ENCODE peak calls at places on chromosomes 2 and 18, in eight cellular contexts. Z is neural progenitor cell, C is heart right ventricle, S is left lung, P is A549, X is colonic mucosa, Y is gastrocnemius medialis, B is tibial nerve. W is an unnamed sample. For H3K9me3, the result is how much of the 10 kb centered on the place peaks cover.

GRCh38 chr2:15666776-15667578 is 75.3 kb downstream of the DDX1 start:
- DNase-seq in Z (no peak), C (no peak), S (no peak), P (no peak), X (no peak), Y (no peak), B (no peak), W (no peak)

GRCh38 chr2:220296174-220296573 is 668.7 kb downstream of the SLC4A3 start:
- DNase-seq in Z (peak), C (no peak), S (no peak), P (no peak), X (no peak), Y (no peak), B (no peak), W (no peak)

GRCh38 chr2:12965540-12966269 is 249.0 kb downstream of the TRIB2 start:
- DNase-seq in Z (no peak), C (no peak), S (no peak), P (no peak), X (no peak), Y (no peak), B (no peak), W (no peak)

GRCh38 chr2:101125374-101125773 is 25.8 kb downstream of the TBC1D8 start:
- DNase-seq in Z (no peak), C (no peak), S (no peak), P (no peak), X (no peak), Y (no peak), B (no peak), W (peak)

GRCh38 chr2:1830936-1831616 is 86.8 kb upstream of the PXDN start:
- DNase-seq in Z (no peak), C (no peak), S (no peak), P (no peak), X (no peak), Y (no peak), B (no peak), W (no peak)

GRCh38 chr18:5903386-5903785 is 8.1 kb upstream of the TMEM200C start:
- DNase-seq in Z (no peak), C (no peak), S (no peak), P (no peak), X (no peak), Y (no peak), B (no peak), W (no peak)

GRCh38 chr18:34158881-34159690 is 65.6 kb downstream of the NOL4 start:
- DNase-seq in Z (peak), C (peak), S (peak), P (no peak), X (peak), Y (no peak), B (peak), W (no peak)

GRCh38 chr2:39266139-39266805 is 22.5 kb upstream of the CDKL4 start:
- DNase-seq in Z (no peak), C (no peak), S (no peak), P (no peak), X (no peak), Y (no peak), B (no peak), W (no peak)

GRCh38 chr2:180698668-180699067 is 281.7 kb upstream of the UBE2E3 start:
- DNase-seq in Z (no peak), C (no peak), S (peak), P (no peak), X (no peak), Y (no peak), B (no peak), W (no peak)

GRCh38 chr2:215136669-215137328 is 1.6 kb downstream of the ABCA12 start:
- DNase-seq in Z (no peak), C (no peak), S (no peak), P (no peak), X (no peak), Y (no peak), B (no peak), W (no peak)

GRCh38 chr2:138274421-138275291 is 226.9 kb upstream of the SPOPL start:
- DNase-seq in Z (no peak), C (no peak), S (no peak), P (no peak), X (peak), Y (no peak), B (no peak), W (peak)

GRCh38 chr18:23143059-23143831 is 8.0 kb downstream of the CABLES1 start:
- DNase-seq in Z (no peak), C (peak), S (no peak), P (no peak), X (peak), Y (no peak), B (peak), W (peak)

GRCh38 chr2:74715880-74716279 is 61.8 kb downstream of the SEMA4F start:
- DNase-seq in Z (no peak), C (no peak), S (no peak), P (no peak), X (no peak), Y (no peak), B (no peak), W (no peak)

GRCh38 chr18:62200121-62200914 is 13.3 kb downstream of the RELCH start:
- DNase-seq in Z (no peak), C (no peak), S (no peak), P (no peak), X (no peak), Y (no peak), B (no peak), W (no peak)

GRCh38 chr2:88003074-88003755 is 13.1 kb downstream of the RNU2-63P start:
- DNase-seq in Z (peak), C (peak), S (peak), P (no peak), X (no peak), Y (no peak), B (no peak), W (no peak)

GRCh38 chr2:54572636-54573531 is 116.8 kb downstream of the SPTBN1 start:
- DNase-seq in Z (no peak), C (no peak), S (no peak), P (no peak), X (no peak), Y (no peak), B (no peak), W (no peak)

GRCh38 chr2:161676902-161677496 is 52.8 kb downstream of the SLC4A10 start:
- DNase-seq in Z (no peak), C (no peak), S (no peak), P (no peak), X (no peak), Y (no peak), B (no peak), W (no peak)

GRCh38 chr2:85269959-85270358 is 57.8 kb downstream of the TGOLN2 start:
- DNase-seq in Z (no peak), C (no peak), S (no peak), P (no peak), X (no peak), Y (no peak), B (no peak), W (no peak)
- H3K27ac ChIP-seq in Z (no peak), C (peak), S (peak), P (no peak), X (peak), Y (peak), B (no peak), W (no peak)

DNA sequence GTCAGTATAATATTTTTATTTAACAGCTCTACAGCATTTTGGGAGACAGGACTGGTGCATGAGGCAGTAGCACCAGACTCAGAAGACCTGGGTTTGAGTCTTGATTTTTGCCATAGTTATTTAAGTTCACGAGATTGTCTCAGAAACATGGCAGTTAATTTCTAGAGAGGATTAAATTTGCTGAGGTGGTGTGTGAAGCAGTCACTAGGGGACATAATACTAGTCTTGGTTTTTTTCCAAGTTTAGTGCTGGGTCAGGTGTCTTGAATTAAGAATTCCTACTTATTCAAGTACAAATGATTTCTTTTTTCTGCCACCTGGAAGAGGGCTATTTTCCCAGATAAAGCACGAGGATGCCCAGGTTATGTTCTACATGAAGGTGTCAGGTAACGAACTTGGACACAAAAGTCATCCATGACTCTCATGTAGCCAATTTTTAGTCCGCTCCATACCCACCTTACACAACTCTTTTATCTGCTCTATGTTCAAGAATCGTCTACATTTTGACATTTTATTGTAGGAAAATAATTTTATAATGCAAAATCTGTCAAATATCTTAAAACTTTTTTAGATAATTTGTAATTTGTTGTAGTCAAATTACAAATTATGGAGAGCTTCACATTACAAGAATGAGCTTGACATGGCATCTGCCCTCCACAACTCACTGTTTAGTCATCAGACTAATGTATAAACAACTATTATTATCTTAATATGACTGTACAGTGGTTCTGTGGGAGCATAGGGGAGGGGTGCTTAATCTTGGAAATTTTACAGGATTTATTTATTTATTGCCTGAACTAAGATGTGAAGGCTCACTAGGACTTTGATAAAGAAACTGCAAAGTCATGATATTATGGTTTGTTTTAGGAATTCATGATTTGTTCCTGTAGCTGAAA is 1.6 kb downstream of the MARCHF7 start:
- DNase-seq in Z (no peak), C (no peak), S (no peak), P (peak), X (no peak), Y (peak), B (no peak), W (no peak)
- TF ChIP-seq CTCF in Z (no peak), C (no peak), S (no peak), P (no peak), X (no peak), Y (no peak), B (no peak), W (no peak)

GRCh38 chr18:78622251-78622953 is 357.2 kb upstream of the SALL3 start:
- DNase-seq in Z (no peak), C (no peak), S (no peak), P (no peak), X (no peak), Y (no peak), B (no peak), W (no peak)

GRCh38 chr18:78619854-78620253 is 359.8 kb upstream of the SALL3 start:
- DNase-seq in Z (no peak), C (no peak), S (no peak), P (no peak), X (no peak), Y (no peak), B (no peak), W (no peak)

GRCh38 chr18:78618726-78619125 is 360.9 kb upstream of the SALL3 start:
- DNase-seq in Z (no peak), C (no peak), S (no peak), P (no peak), X (no peak), Y (no peak), B (no peak), W (no peak)

GRCh38 chr18:78621141-78621540 is 358.5 kb upstream of the SALL3 start:
- DNase-seq in Z (no peak), C (no peak), S (no peak), P (no peak), X (no peak), Y (no peak), B (no peak), W (no peak)

GRCh38 chr18:78620326-78620725 is 359.3 kb upstream of the SALL3 start:
- DNase-seq in Z (no peak), C (no peak), S (no peak), P (no peak), X (no peak), Y (no peak), B (no peak), W (no peak)
- H3K9me3 ChIP-seq in Z (under half), C (under half), S (under half), P (under half), X (under half), Y (under half), B (under half), W (under half)

GRCh38 chr18:74126684-74127482 is 20.8 kb downstream of the FBXO15 start:
- DNase-seq in Z (peak), C (no peak), S (no peak), P (no peak), X (no peak), Y (no peak), B (no peak), W (no peak)
- H3K27ac ChIP-seq in Z (no peak), C (no peak), S (no peak), P (no peak), X (no peak), Y (no peak), B (no peak), W (no peak)

DNA sequence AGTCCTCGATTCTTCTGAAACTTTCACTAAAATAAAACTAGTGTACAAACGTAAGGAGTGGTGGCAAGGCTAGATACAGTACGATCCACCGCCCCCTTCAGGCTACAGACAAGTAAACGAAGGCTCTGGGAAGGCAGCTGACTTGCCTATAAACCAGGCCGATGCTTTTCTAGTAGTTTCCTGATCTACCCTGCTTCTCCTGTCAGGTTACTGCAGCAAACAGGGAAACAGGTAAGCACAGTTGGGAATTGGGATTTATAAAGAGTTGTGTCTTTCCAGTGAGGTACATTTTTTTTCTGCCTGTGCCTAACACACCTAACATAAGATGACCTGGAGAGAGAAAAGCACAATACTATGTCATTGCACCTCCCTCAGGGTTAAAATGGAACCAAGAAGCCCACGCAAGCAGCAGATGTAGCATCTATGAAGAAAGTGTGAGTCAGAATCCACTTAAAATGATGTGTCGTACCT is 108.6 kb downstream of the UXS1 start:
- DNase-seq in Z (peak), C (no peak), S (no peak), P (no peak), X (peak), Y (no peak), B (peak), W (no peak)
- TF ChIP-seq CTCF in Z (peak), C (peak), S (peak), P (no peak), X (no peak), Y (no peak), B (peak), W (no peak)

DNA sequence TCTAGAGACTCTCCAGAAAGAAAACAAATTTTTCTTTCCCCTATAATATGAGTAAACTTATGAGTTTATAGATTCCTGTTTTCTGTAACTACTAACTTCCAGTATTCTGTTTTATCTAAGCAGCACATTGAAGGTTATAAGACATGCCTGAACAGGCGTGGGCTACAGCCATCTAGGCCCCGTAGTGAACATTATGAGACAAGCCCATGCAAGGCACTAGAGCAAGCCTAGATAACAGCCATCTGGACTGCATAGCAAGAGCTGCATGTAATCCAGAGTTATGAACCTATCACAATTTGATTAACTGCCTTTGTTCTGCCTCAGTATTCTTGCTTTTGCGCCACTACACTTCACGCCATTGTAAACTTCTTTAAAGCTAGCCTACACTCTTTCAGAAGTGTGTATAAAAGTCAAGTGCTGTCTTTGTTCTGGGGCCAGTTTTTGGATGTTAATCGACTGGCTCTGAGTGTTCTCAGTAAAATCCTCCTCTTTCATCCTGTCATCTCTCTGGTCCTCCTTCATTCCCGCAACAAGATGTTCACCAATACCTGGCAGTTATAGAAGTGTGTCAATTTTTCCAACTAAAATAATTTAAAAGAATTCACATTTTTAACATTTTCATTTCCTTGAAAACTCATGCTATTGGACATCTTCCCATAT is 3.0 kb upstream of the SULT1C3 start:
- DNase-seq in Z (no peak), C (no peak), S (no peak), P (no peak), X (no peak), Y (no peak), B (no peak), W (no peak)
- H3K9me3 ChIP-seq in Z (under half), C (under half), S (under half), P (under half), X (under half), Y (under half), B (under half), W (under half)

W was measured in PC-9.